ENCODE peak calls at places on chromosomes 1 and 21, in five cellular contexts. P is RWPE1; B is stimulated activated CD4-positive, alpha-beta T cell treated with anti-CD3 and anti-CD28 coated beads, Interleukin-15, amount 100 ng/mL, for 1 hour; R is nucleus accumbens; Y is stimulated activated naive B cell treated with anti-CD40 and anti-IgM and Interleukin-4, amounts not matched to agents 10 μg/mL and 1 μg/mL and 100 μg/mL, for 72 hours. M is an unnamed sample.
A peak's percentile ranks its signal among the peaks of the same experiment; 100 is the strongest.

GRCh38 chr1:12386130-12386529 is 156.3 kb downstream of the VPS13D start:
- DNase-seq in P (peak; percentile 64), B (no peak), R (no peak), Y (no peak), M (no peak)

GRCh38 chr1:186240436-186240835 is 134.6 kb downstream of the TPR start:
- DNase-seq in P (no peak), B (no peak), R (no peak), Y (no peak), M (no peak)

GRCh38 chr21:14358775-14359174 is 24.2 kb downstream of the HSPA13 start:
- DNase-seq in P (peak; percentile 4), B (no peak), R (no peak), Y (no peak), M (no peak)

GRCh38 chr1:243939167-243939848 is 89.3 kb upstream of the AKT3 start:
- DNase-seq in P (no peak), B (no peak), R (no peak), Y (no peak), M (no peak)

GRCh38 chr1:240970253-240970652 is 358.3 kb upstream of the GREM2 start:
- DNase-seq in P (no peak), B (no peak), R (no peak), Y (no peak), M (no peak)

GRCh38 chr1:61887076-61887867 is 145.0 kb downstream of the PATJ start:
- DNase-seq in P (no peak), B (no peak), R (no peak), Y (no peak), M (no peak)

GRCh38 chr1:247376659-247377058 is 39.3 kb upstream of the NLRP3 start:
- DNase-seq in P (no peak), B (no peak), R (no peak), Y (no peak), M (no peak)

GRCh38 chr1:18527921-18528320 is 47.2 kb downstream of the KLHDC7A start:
- DNase-seq in P (no peak), B (no peak), R (no peak), Y (no peak), M (no peak)

GRCh38 chr1:63773815-63774616 is at the start of gene ROR1:
- DNase-seq in P (peak; percentile 80), B (no peak), R (peak; percentile 79), Y (peak; percentile 76), M (peak; percentile 88)

GRCh38 chr1:239879321-239880170 is 212.1 kb upstream of the FMN2 start:
- DNase-seq in P (peak; percentile 71), B (no peak), R (no peak), Y (no peak), M (no peak)

GRCh38 chr1:67831850-67832513 is 1.3 kb downstream of the GNG12 start:
- DNase-seq in P (peak; percentile 75), B (no peak), R (no peak), Y (no peak), M (no peak)

GRCh38 chr1:6103854-6104530 is 58.3 kb downstream of the KCNAB2 start:
- DNase-seq in P (no peak), B (no peak), R (no peak), Y (no peak), M (no peak)

GRCh38 chr1:159775716-159776115 is 5.0 kb upstream of the DUSP23 start:
- DNase-seq in P (peak; percentile 26), B (no peak), R (no peak), Y (no peak), M (no peak)

GRCh38 chr1:207750901-207751300 is 953 bp upstream of the CD46 start:
- DNase-seq in P (no peak), B (no peak), R (no peak), Y (no peak), M (no peak)

GRCh38 chr1:18828224-18828623 is 31.2 kb downstream of the TAS1R2 start:
- DNase-seq in P (no peak), B (no peak), R (no peak), Y (no peak), M (no peak)

GRCh38 chr1:218778257-218778656 is 395.4 kb upstream of the LYPLAL1 start:
- DNase-seq in P (no peak), B (no peak), R (no peak), Y (no peak), M (no peak)

GRCh38 chr1:235739124-235739523 is 89.5 kb upstream of the GNG4 start:
- DNase-seq in P (peak; percentile 15), B (no peak), R (no peak), Y (no peak), M (no peak)

GRCh38 chr21:26490771-26491170 is 82.3 kb downstream of the CYYR1 start:
- DNase-seq in P (no peak), B (no peak), R (no peak), Y (no peak), M (no peak)

GRCh38 chr1:193069748-193070394 is 10.5 kb downstream of the RO60 start:
- DNase-seq in P (peak; percentile 31), B (no peak), R (no peak), Y (no peak), M (no peak)